ENCODE peak calls at places on chromosomes 2 and 18, in ten cellular contexts. One of them, this sample, is unnamed.

GRCh38 chr2:233849607-233850271 is 4.6 kb downstream of the HJURP start:
- DNase-seq in lung: no peak
- DNase-seq in psoas muscle: no peak
- DNase-seq in nephron progenitor cell: no peak
- DNase-seq in suprapubic skin: no peak
- DNase-seq in right lobe of liver: no peak
- DNase-seq in foreskin fibroblast: no peak
- DNase-seq in HepG2: no peak
- DNase-seq in neural crest cell: no peak
- DNase-seq in ovary: no peak
- DNase-seq in this sample: no peak

GRCh38 chr2:239039479-239039861 is 191.6 kb downstream of the TWIST2 start:
- DNase-seq in suprapubic skin: no peak
- DNase-seq in right lobe of liver: no peak
- DNase-seq in lung: no peak
- DNase-seq in nephron progenitor cell: no peak
- DNase-seq in ovary: no peak
- DNase-seq in psoas muscle: no peak
- DNase-seq in foreskin fibroblast: no peak
- DNase-seq in HepG2: no peak
- DNase-seq in neural crest cell: no peak
- DNase-seq in this sample: no peak

GRCh38 chr2:239876241-239876947 is 148.7 kb downstream of the NDUFA10 start:
- DNase-seq in neural crest cell: no peak
- DNase-seq in lung: peak
- DNase-seq in ovary: no peak
- DNase-seq in right lobe of liver: no peak
- DNase-seq in suprapubic skin: peak
- DNase-seq in psoas muscle: no peak
- DNase-seq in foreskin fibroblast: no peak
- DNase-seq in HepG2: peak
- DNase-seq in nephron progenitor cell: no peak
- DNase-seq in this sample: no peak

GRCh38 chr2:54122939-54123338 is 7.5 kb downstream of the ACYP2 start:
- DNase-seq in neural crest cell: no peak
- DNase-seq in foreskin fibroblast: peak
- DNase-seq in HepG2: peak
- DNase-seq in ovary: no peak
- DNase-seq in lung: no peak
- DNase-seq in psoas muscle: no peak
- DNase-seq in nephron progenitor cell: no peak
- DNase-seq in right lobe of liver: no peak
- DNase-seq in suprapubic skin: no peak
- DNase-seq in this sample: no peak

GRCh38 chr2:29920130-29920577 is 1.2 kb downstream of the ALK start:
- DNase-seq in right lobe of liver: peak
- DNase-seq in neural crest cell: peak
- DNase-seq in ovary: peak
- DNase-seq in HepG2: no peak
- DNase-seq in lung: peak
- DNase-seq in psoas muscle: peak
- DNase-seq in nephron progenitor cell: peak
- DNase-seq in suprapubic skin: no peak
- DNase-seq in foreskin fibroblast: peak
- DNase-seq in this sample: no peak

GRCh38 chr2:20563833-20564232 is 87.1 kb downstream of the HS1BP3 start:
- DNase-seq in suprapubic skin: no peak
- DNase-seq in neural crest cell: no peak
- DNase-seq in right lobe of liver: no peak
- DNase-seq in foreskin fibroblast: peak
- DNase-seq in HepG2: no peak
- DNase-seq in psoas muscle: no peak
- DNase-seq in lung: no peak
- DNase-seq in ovary: no peak
- DNase-seq in nephron progenitor cell: no peak
- DNase-seq in this sample: no peak

GRCh38 chr18:4842287-4842686 is 354.8 kb downstream of the AKAIN1 start:
- DNase-seq in foreskin fibroblast: no peak
- DNase-seq in HepG2: no peak
- DNase-seq in lung: no peak
- DNase-seq in right lobe of liver: no peak
- DNase-seq in ovary: no peak
- DNase-seq in neural crest cell: no peak
- DNase-seq in nephron progenitor cell: no peak
- DNase-seq in suprapubic skin: no peak
- DNase-seq in psoas muscle: no peak
- DNase-seq in this sample: no peak

GRCh38 chr2:133378386-133378785 is 189.9 kb downstream of the NCKAP5 start:
- DNase-seq in foreskin fibroblast: no peak
- DNase-seq in ovary: no peak
- DNase-seq in nephron progenitor cell: no peak
- DNase-seq in right lobe of liver: no peak
- DNase-seq in suprapubic skin: no peak
- DNase-seq in HepG2: no peak
- DNase-seq in lung: no peak
- DNase-seq in psoas muscle: no peak
- DNase-seq in neural crest cell: no peak
- DNase-seq in this sample: no peak

GRCh38 chr2:51165534-51166260 is 133.8 kb upstream of the NRXN1 start:
- DNase-seq in neural crest cell: no peak
- DNase-seq in right lobe of liver: no peak
- DNase-seq in HepG2: no peak
- DNase-seq in lung: no peak
- DNase-seq in foreskin fibroblast: no peak
- DNase-seq in psoas muscle: no peak
- DNase-seq in ovary: no peak
- DNase-seq in suprapubic skin: no peak
- DNase-seq in nephron progenitor cell: no peak
- DNase-seq in this sample: peak

GRCh38 chr2:134253117-134253704 is 661 bp upstream of the MGAT5 start:
- DNase-seq in neural crest cell: no peak
- DNase-seq in right lobe of liver: no peak
- DNase-seq in HepG2: no peak
- DNase-seq in suprapubic skin: no peak
- DNase-seq in foreskin fibroblast: no peak
- DNase-seq in lung: no peak
- DNase-seq in psoas muscle: no peak
- DNase-seq in nephron progenitor cell: no peak
- DNase-seq in ovary: no peak
- DNase-seq in this sample: peak

GRCh38 chr2:175576875-175577274 is 395.4 kb upstream of the ATP5MC3 start:
- DNase-seq in psoas muscle: no peak
- DNase-seq in lung: no peak
- DNase-seq in nephron progenitor cell: no peak
- DNase-seq in right lobe of liver: no peak
- DNase-seq in neural crest cell: no peak
- DNase-seq in HepG2: no peak
- DNase-seq in foreskin fibroblast: peak
- DNase-seq in suprapubic skin: no peak
- DNase-seq in ovary: no peak
- DNase-seq in this sample: no peak

GRCh38 chr2:17877811-17878221 is 651 bp upstream of the KCNS3 start:
- DNase-seq in right lobe of liver: no peak
- DNase-seq in ovary: no peak
- DNase-seq in HepG2: no peak
- DNase-seq in lung: no peak
- DNase-seq in psoas muscle: no peak
- DNase-seq in nephron progenitor cell: peak
- DNase-seq in suprapubic skin: no peak
- DNase-seq in foreskin fibroblast: peak
- DNase-seq in neural crest cell: peak
- DNase-seq in this sample: peak

GRCh38 chr18:22783662-22784076 is 149.5 kb upstream of the RBBP8 start:
- DNase-seq in suprapubic skin: no peak
- DNase-seq in HepG2: peak
- DNase-seq in lung: no peak
- DNase-seq in ovary: no peak
- DNase-seq in neural crest cell: no peak
- DNase-seq in right lobe of liver: no peak
- DNase-seq in psoas muscle: no peak
- DNase-seq in nephron progenitor cell: no peak
- DNase-seq in foreskin fibroblast: no peak
- DNase-seq in this sample: no peak

GRCh38 chr2:25250331-25251031 is 82.1 kb upstream of the POMC start:
- DNase-seq in nephron progenitor cell: peak
- DNase-seq in neural crest cell: no peak
- DNase-seq in psoas muscle: no peak
- DNase-seq in suprapubic skin: no peak
- DNase-seq in foreskin fibroblast: peak
- DNase-seq in right lobe of liver: no peak
- DNase-seq in lung: no peak
- DNase-seq in ovary: no peak
- DNase-seq in HepG2: no peak
- DNase-seq in this sample: no peak

GRCh38 chr2:96501471-96501874 is 3.7 kb downstream of the NEURL3 start:
- DNase-seq in ovary: no peak
- DNase-seq in suprapubic skin: no peak
- DNase-seq in right lobe of liver: no peak
- DNase-seq in psoas muscle: no peak
- DNase-seq in foreskin fibroblast: no peak
- DNase-seq in neural crest cell: no peak
- DNase-seq in nephron progenitor cell: no peak
- DNase-seq in lung: no peak
- DNase-seq in HepG2: no peak
- DNase-seq in this sample: no peak

GRCh38 chr2:20418519-20418918 is 28.4 kb upstream of the RHOB start:
- DNase-seq in psoas muscle: no peak
- DNase-seq in HepG2: no peak
- DNase-seq in neural crest cell: no peak
- DNase-seq in foreskin fibroblast: no peak
- DNase-seq in right lobe of liver: no peak
- DNase-seq in lung: no peak
- DNase-seq in nephron progenitor cell: no peak
- DNase-seq in ovary: no peak
- DNase-seq in suprapubic skin: no peak
- DNase-seq in this sample: no peak

GRCh38 chr2:224882291-224883171 is 159.7 kb downstream of the DOCK10 start:
- DNase-seq in psoas muscle: no peak
- DNase-seq in right lobe of liver: no peak
- DNase-seq in nephron progenitor cell: no peak
- DNase-seq in neural crest cell: no peak
- DNase-seq in lung: no peak
- DNase-seq in foreskin fibroblast: peak
- DNase-seq in HepG2: no peak
- DNase-seq in suprapubic skin: no peak
- DNase-seq in ovary: no peak
- DNase-seq in this sample: no peak

GRCh38 chr2:341912-342311 is 54.0 kb upstream of the ALKAL2 start:
- DNase-seq in HepG2: no peak
- DNase-seq in lung: no peak
- DNase-seq in neural crest cell: no peak
- DNase-seq in ovary: no peak
- DNase-seq in foreskin fibroblast: no peak
- DNase-seq in right lobe of liver: no peak
- DNase-seq in psoas muscle: no peak
- DNase-seq in nephron progenitor cell: no peak
- DNase-seq in suprapubic skin: no peak
- DNase-seq in this sample: no peak
- TF ChIP-seq CTCF in HepG2: no peak
- TF ChIP-seq CTCF in lung: no peak
- TF ChIP-seq CTCF in neural crest cell: no peak
- TF ChIP-seq CTCF in ovary: no peak
- TF ChIP-seq CTCF in foreskin fibroblast: no peak
- TF ChIP-seq CTCF in right lobe of liver: no peak
- TF ChIP-seq CTCF in psoas muscle: no peak
- TF ChIP-seq CTCF in nephron progenitor cell: no peak
- TF ChIP-seq CTCF in suprapubic skin: no peak
- TF ChIP-seq CTCF in this sample: no peak

DNA sequence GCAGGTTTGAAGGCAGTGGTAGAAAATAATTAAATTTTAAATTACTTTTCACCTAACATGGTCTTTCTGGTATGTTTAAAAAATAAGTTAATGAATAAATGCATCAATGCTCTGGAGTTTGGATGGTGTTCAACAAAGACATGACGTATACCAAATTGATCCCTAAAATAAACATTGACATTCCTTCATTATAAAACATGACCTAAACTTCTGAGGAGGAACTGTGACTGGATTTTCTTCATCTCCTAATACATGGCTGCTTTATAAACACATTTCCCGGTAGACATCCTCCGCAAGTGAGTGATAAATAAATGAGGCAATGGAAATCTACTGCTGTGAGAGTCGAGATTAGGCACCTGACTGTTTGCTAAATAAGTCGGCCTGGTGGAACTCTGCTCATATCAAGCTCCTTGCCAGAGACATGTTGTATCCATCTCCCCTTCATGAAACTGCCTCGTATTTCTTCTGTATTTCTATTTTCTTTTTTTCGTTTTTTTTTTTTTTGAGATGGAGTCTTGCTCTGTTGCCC is 362.3 kb downstream of the RNF144A start:
- DNase-seq in HepG2: no peak
- DNase-seq in psoas muscle: no peak
- DNase-seq in neural crest cell: no peak
- DNase-seq in nephron progenitor cell: no peak
- DNase-seq in suprapubic skin: no peak
- DNase-seq in ovary: no peak
- DNase-seq in lung: no peak
- DNase-seq in right lobe of liver: no peak
- DNase-seq in foreskin fibroblast: no peak
- DNase-seq in this sample: no peak
- TF ChIP-seq CTCF in HepG2: no peak
- TF ChIP-seq CTCF in psoas muscle: no peak
- TF ChIP-seq CTCF in neural crest cell: no peak
- TF ChIP-seq CTCF in nephron progenitor cell: no peak
- TF ChIP-seq CTCF in suprapubic skin: no peak
- TF ChIP-seq CTCF in ovary: no peak
- TF ChIP-seq CTCF in lung: no peak
- TF ChIP-seq CTCF in right lobe of liver: no peak
- TF ChIP-seq CTCF in foreskin fibroblast: no peak
- TF ChIP-seq CTCF in this sample: no peak

GRCh38 chr2:39304200-39304599 is 60.4 kb upstream of the CDKL4 start:
- DNase-seq in ovary: no peak
- DNase-seq in psoas muscle: no peak
- DNase-seq in neural crest cell: no peak
- DNase-seq in right lobe of liver: no peak
- DNase-seq in foreskin fibroblast: no peak
- DNase-seq in HepG2: no peak
- DNase-seq in suprapubic skin: no peak
- DNase-seq in nephron progenitor cell: no peak
- DNase-seq in lung: no peak
- DNase-seq in this sample: no peak
- TF ChIP-seq CTCF in ovary: no peak
- TF ChIP-seq CTCF in psoas muscle: no peak
- TF ChIP-seq CTCF in neural crest cell: no peak
- TF ChIP-seq CTCF in right lobe of liver: no peak
- TF ChIP-seq CTCF in foreskin fibroblast: no peak
- TF ChIP-seq CTCF in HepG2: no peak
- TF ChIP-seq CTCF in suprapubic skin: no peak
- TF ChIP-seq CTCF in nephron progenitor cell: no peak
- TF ChIP-seq CTCF in lung: no peak
- TF ChIP-seq CTCF in this sample: no peak

DNA sequence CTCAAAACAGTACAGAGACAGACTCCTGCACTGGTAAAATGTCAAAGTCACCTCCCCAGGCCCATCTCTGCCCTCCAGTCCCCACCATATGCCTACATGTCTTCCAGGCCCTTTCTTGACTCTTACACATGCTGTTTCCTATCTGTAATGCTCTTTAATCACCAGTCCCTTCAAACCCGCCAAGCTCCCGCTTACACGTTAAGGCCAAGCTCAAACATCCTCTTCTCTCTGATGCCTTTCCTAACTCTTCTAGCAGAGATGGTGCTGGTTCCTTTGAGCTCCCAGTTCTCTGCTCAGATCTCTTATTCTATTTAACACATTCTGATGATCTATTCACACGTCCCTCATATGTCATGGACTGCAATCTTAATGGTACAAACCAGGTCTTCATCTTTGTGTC is 5.0 kb downstream of the EVA1A start:
- DNase-seq in psoas muscle: no peak
- DNase-seq in right lobe of liver: no peak
- DNase-seq in neural crest cell: no peak
- DNase-seq in suprapubic skin: no peak
- DNase-seq in ovary: no peak
- DNase-seq in lung: peak
- DNase-seq in foreskin fibroblast: no peak
- DNase-seq in HepG2: no peak
- DNase-seq in nephron progenitor cell: no peak
- DNase-seq in this sample: no peak
- TF ChIP-seq CTCF in psoas muscle: no peak
- TF ChIP-seq CTCF in right lobe of liver: no peak
- TF ChIP-seq CTCF in neural crest cell: no peak
- TF ChIP-seq CTCF in suprapubic skin: no peak
- TF ChIP-seq CTCF in ovary: no peak
- TF ChIP-seq CTCF in lung: no peak
- TF ChIP-seq CTCF in foreskin fibroblast: no peak
- TF ChIP-seq CTCF in HepG2: no peak
- TF ChIP-seq CTCF in nephron progenitor cell: no peak
- TF ChIP-seq CTCF in this sample: no peak

This sample was measured in OCI-LY7.